ENCODE peak calls at places on chromosome 3, in nine cellular contexts. One of them, this sample, is unnamed.

GRCh38 chr3:12984023-12984823 is 89.0 kb downstream of the IQSEC1 start:
- DNase-seq in GM06990: no peak
- DNase-seq in epithelial cell of esophagus: peak
- DNase-seq in left ventricle myocardium inferior: peak
- DNase-seq in fibroblast of mammary gland: peak
- DNase-seq in astrocyte of the spinal cord: peak
- DNase-seq in neural progenitor cell: peak
- DNase-seq in hepatocyte: peak
- DNase-seq in OCI-LY7: peak
- DNase-seq in this sample: peak

GRCh38 chr3:74510261-74510660 is 104.2 kb downstream of the CNTN3 start:
- DNase-seq in fibroblast of mammary gland: no peak
- DNase-seq in left ventricle myocardium inferior: no peak
- DNase-seq in OCI-LY7: no peak
- DNase-seq in astrocyte of the spinal cord: no peak
- DNase-seq in GM06990: no peak
- DNase-seq in epithelial cell of esophagus: no peak
- DNase-seq in neural progenitor cell: no peak
- DNase-seq in hepatocyte: no peak
- DNase-seq in this sample: no peak

GRCh38 chr3:50369271-50369670 is 9.9 kb upstream of the TMEM115 start:
- DNase-seq in hepatocyte: no peak
- DNase-seq in fibroblast of mammary gland: no peak
- DNase-seq in neural progenitor cell: no peak
- DNase-seq in GM06990: no peak
- DNase-seq in left ventricle myocardium inferior: no peak
- DNase-seq in epithelial cell of esophagus: peak
- DNase-seq in astrocyte of the spinal cord: no peak
- DNase-seq in OCI-LY7: no peak
- DNase-seq in this sample: no peak

GRCh38 chr3:178849220-178849910 is 222.2 kb downstream of the ZMAT3 start:
- DNase-seq in fibroblast of mammary gland: no peak
- DNase-seq in left ventricle myocardium inferior: no peak
- DNase-seq in GM06990: no peak
- DNase-seq in hepatocyte: no peak
- DNase-seq in OCI-LY7: no peak
- DNase-seq in neural progenitor cell: no peak
- DNase-seq in astrocyte of the spinal cord: no peak
- DNase-seq in epithelial cell of esophagus: no peak
- DNase-seq in this sample: peak

GRCh38 chr3:30496496-30496966 is 109.9 kb upstream of the TGFBR2 start:
- DNase-seq in OCI-LY7: no peak
- DNase-seq in astrocyte of the spinal cord: peak
- DNase-seq in left ventricle myocardium inferior: peak
- DNase-seq in fibroblast of mammary gland: peak
- DNase-seq in epithelial cell of esophagus: peak
- DNase-seq in hepatocyte: peak
- DNase-seq in neural progenitor cell: no peak
- DNase-seq in GM06990: no peak
- DNase-seq in this sample: peak

GRCh38 chr3:9362731-9363530 is at the start of gene THUMPD3:
- DNase-seq in OCI-LY7: peak
- DNase-seq in hepatocyte: peak
- DNase-seq in GM06990: peak
- DNase-seq in neural progenitor cell: peak
- DNase-seq in epithelial cell of esophagus: peak
- DNase-seq in astrocyte of the spinal cord: peak
- DNase-seq in left ventricle myocardium inferior: peak
- DNase-seq in fibroblast of mammary gland: peak
- DNase-seq in this sample: peak

GRCh38 chr3:80549173-80549572 is 781.4 kb upstream of the ROBO1 start:
- DNase-seq in astrocyte of the spinal cord: no peak
- DNase-seq in hepatocyte: no peak
- DNase-seq in fibroblast of mammary gland: no peak
- DNase-seq in left ventricle myocardium inferior: no peak
- DNase-seq in neural progenitor cell: no peak
- DNase-seq in OCI-LY7: no peak
- DNase-seq in epithelial cell of esophagus: no peak
- DNase-seq in GM06990: no peak
- DNase-seq in this sample: no peak

GRCh38 chr3:167913218-167913902 is 177.8 kb downstream of the SERPINI1 start:
- DNase-seq in GM06990: no peak
- DNase-seq in astrocyte of the spinal cord: peak
- DNase-seq in fibroblast of mammary gland: peak
- DNase-seq in left ventricle myocardium inferior: no peak
- DNase-seq in OCI-LY7: peak
- DNase-seq in epithelial cell of esophagus: peak
- DNase-seq in neural progenitor cell: peak
- DNase-seq in hepatocyte: peak
- DNase-seq in this sample: peak

GRCh38 chr3:50466177-50466576 is 37.3 kb downstream of the CACNA2D2 start:
- DNase-seq in epithelial cell of esophagus: no peak
- DNase-seq in left ventricle myocardium inferior: no peak
- DNase-seq in GM06990: no peak
- DNase-seq in astrocyte of the spinal cord: no peak
- DNase-seq in neural progenitor cell: no peak
- DNase-seq in OCI-LY7: peak
- DNase-seq in hepatocyte: no peak
- DNase-seq in fibroblast of mammary gland: no peak
- DNase-seq in this sample: no peak

GRCh38 chr3:100745617-100746016 is 36.3 kb downstream of the TFG start:
- DNase-seq in epithelial cell of esophagus: no peak
- DNase-seq in fibroblast of mammary gland: no peak
- DNase-seq in OCI-LY7: no peak
- DNase-seq in GM06990: no peak
- DNase-seq in hepatocyte: no peak
- DNase-seq in astrocyte of the spinal cord: no peak
- DNase-seq in neural progenitor cell: no peak
- DNase-seq in left ventricle myocardium inferior: no peak
- DNase-seq in this sample: no peak

GRCh38 chr3:188134856-188135255 is 19.1 kb upstream of the LPP start:
- DNase-seq in fibroblast of mammary gland: no peak
- DNase-seq in OCI-LY7: no peak
- DNase-seq in neural progenitor cell: no peak
- DNase-seq in astrocyte of the spinal cord: no peak
- DNase-seq in hepatocyte: no peak
- DNase-seq in left ventricle myocardium inferior: no peak
- DNase-seq in GM06990: no peak
- DNase-seq in epithelial cell of esophagus: no peak
- DNase-seq in this sample: no peak

GRCh38 chr3:70431906-70432305 is 119.5 kb upstream of the MDFIC2 start:
- DNase-seq in left ventricle myocardium inferior: no peak
- DNase-seq in astrocyte of the spinal cord: peak
- DNase-seq in OCI-LY7: no peak
- DNase-seq in neural progenitor cell: no peak
- DNase-seq in fibroblast of mammary gland: no peak
- DNase-seq in hepatocyte: no peak
- DNase-seq in GM06990: no peak
- DNase-seq in epithelial cell of esophagus: no peak
- DNase-seq in this sample: peak

GRCh38 chr3:16103472-16103871 is 71.0 kb upstream of the GALNT15 start:
- DNase-seq in hepatocyte: no peak
- DNase-seq in GM06990: no peak
- DNase-seq in fibroblast of mammary gland: peak
- DNase-seq in astrocyte of the spinal cord: peak
- DNase-seq in epithelial cell of esophagus: no peak
- DNase-seq in left ventricle myocardium inferior: no peak
- DNase-seq in neural progenitor cell: no peak
- DNase-seq in OCI-LY7: no peak
- DNase-seq in this sample: peak

GRCh38 chr3:1082024-1082633 is 10.7 kb upstream of the CNTN6 start:
- DNase-seq in left ventricle myocardium inferior: no peak
- DNase-seq in fibroblast of mammary gland: peak
- DNase-seq in neural progenitor cell: peak
- DNase-seq in OCI-LY7: peak
- DNase-seq in astrocyte of the spinal cord: peak
- DNase-seq in hepatocyte: peak
- DNase-seq in GM06990: no peak
- DNase-seq in epithelial cell of esophagus: peak
- DNase-seq in this sample: peak

GRCh38 chr3:177212756-177213155 is 15.5 kb upstream of the TBL1XR1 start:
- DNase-seq in epithelial cell of esophagus: no peak
- DNase-seq in OCI-LY7: no peak
- DNase-seq in astrocyte of the spinal cord: no peak
- DNase-seq in left ventricle myocardium inferior: no peak
- DNase-seq in GM06990: no peak
- DNase-seq in neural progenitor cell: no peak
- DNase-seq in fibroblast of mammary gland: no peak
- DNase-seq in hepatocyte: no peak
- DNase-seq in this sample: no peak

GRCh38 chr3:24359645-24360462 is 134.8 kb downstream of the THRB start:
- DNase-seq in GM06990: no peak
- DNase-seq in neural progenitor cell: peak
- DNase-seq in astrocyte of the spinal cord: no peak
- DNase-seq in OCI-LY7: no peak
- DNase-seq in epithelial cell of esophagus: no peak
- DNase-seq in fibroblast of mammary gland: no peak
- DNase-seq in left ventricle myocardium inferior: no peak
- DNase-seq in hepatocyte: no peak
- DNase-seq in this sample: no peak
- TF ChIP-seq CTCF in GM06990: no peak
- TF ChIP-seq CTCF in neural progenitor cell: peak
- TF ChIP-seq CTCF in astrocyte of the spinal cord: no peak
- TF ChIP-seq CTCF in OCI-LY7: no peak
- TF ChIP-seq CTCF in epithelial cell of esophagus: peak
- TF ChIP-seq CTCF in fibroblast of mammary gland: peak
- TF ChIP-seq CTCF in left ventricle myocardium inferior: peak
- TF ChIP-seq CTCF in hepatocyte: no peak
- TF ChIP-seq CTCF in this sample: no peak

DNA sequence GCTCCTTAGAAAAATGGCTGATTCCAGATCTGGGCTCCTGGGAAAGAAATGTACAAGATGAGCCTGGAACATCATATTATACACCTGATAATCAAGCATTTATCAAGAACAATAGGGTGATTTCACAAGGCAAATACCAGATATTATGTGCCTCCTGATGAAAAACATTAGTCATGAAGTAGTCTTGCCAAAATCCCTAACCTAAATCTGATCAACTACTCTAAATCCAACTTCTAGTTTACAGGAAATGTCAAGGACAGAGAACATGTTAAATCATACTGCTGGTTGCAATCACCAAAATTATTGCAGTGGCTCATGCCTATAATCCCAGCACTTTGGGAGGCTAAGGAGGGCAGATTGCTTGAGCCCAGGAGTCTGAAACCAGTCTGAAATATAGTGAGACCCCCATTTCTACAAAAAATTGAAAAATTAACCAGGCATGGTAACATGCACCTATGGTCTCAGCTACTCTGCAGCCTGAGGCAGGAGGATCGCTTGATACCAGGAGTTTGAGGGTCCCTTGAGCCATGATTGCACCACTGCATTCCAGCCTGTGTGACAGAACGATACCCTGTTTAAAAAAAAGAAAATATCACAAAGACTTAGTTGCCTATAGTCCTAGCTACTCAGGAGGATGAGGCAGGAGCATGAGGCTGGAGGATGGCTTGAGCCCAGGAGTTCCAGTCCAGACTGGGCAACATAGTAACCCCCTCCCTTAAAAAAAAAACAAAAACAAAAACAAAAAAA is 34.9 kb upstream of the ATP13A3 start:
- DNase-seq in GM06990: no peak
- DNase-seq in epithelial cell of esophagus: peak
- DNase-seq in astrocyte of the spinal cord: peak
- DNase-seq in hepatocyte: no peak
- DNase-seq in OCI-LY7: no peak
- DNase-seq in left ventricle myocardium inferior: no peak
- DNase-seq in neural progenitor cell: no peak
- DNase-seq in fibroblast of mammary gland: peak
- DNase-seq in this sample: peak
- H3K4me3 ChIP-seq in GM06990: no peak
- H3K4me3 ChIP-seq in epithelial cell of esophagus: no peak
- H3K4me3 ChIP-seq in astrocyte of the spinal cord: no peak
- H3K4me3 ChIP-seq in hepatocyte: no peak
- H3K4me3 ChIP-seq in OCI-LY7: no peak
- H3K4me3 ChIP-seq in left ventricle myocardium inferior: no peak
- H3K4me3 ChIP-seq in neural progenitor cell: no peak
- H3K4me3 ChIP-seq in fibroblast of mammary gland: no peak
- H3K4me3 ChIP-seq in this sample: no peak

GRCh38 chr3:10693457-10693856 is 122.6 kb upstream of the SLC6A11 start:
- DNase-seq in epithelial cell of esophagus: peak
- DNase-seq in hepatocyte: no peak
- DNase-seq in GM06990: no peak
- DNase-seq in OCI-LY7: peak
- DNase-seq in fibroblast of mammary gland: no peak
- DNase-seq in left ventricle myocardium inferior: no peak
- DNase-seq in astrocyte of the spinal cord: no peak
- DNase-seq in neural progenitor cell: no peak
- DNase-seq in this sample: peak
- TF ChIP-seq CTCF in epithelial cell of esophagus: no peak
- TF ChIP-seq CTCF in hepatocyte: peak
- TF ChIP-seq CTCF in GM06990: peak
- TF ChIP-seq CTCF in OCI-LY7: peak
- TF ChIP-seq CTCF in fibroblast of mammary gland: no peak
- TF ChIP-seq CTCF in left ventricle myocardium inferior: peak
- TF ChIP-seq CTCF in astrocyte of the spinal cord: peak
- TF ChIP-seq CTCF in neural progenitor cell: peak
- TF ChIP-seq CTCF in this sample: peak

GRCh38 chr3:32483772-32484171 is 18.9 kb downstream of the CMTM6 start:
- DNase-seq in epithelial cell of esophagus: no peak
- DNase-seq in fibroblast of mammary gland: no peak
- DNase-seq in OCI-LY7: no peak
- DNase-seq in GM06990: no peak
- DNase-seq in hepatocyte: no peak
- DNase-seq in left ventricle myocardium inferior: no peak
- DNase-seq in neural progenitor cell: no peak
- DNase-seq in astrocyte of the spinal cord: no peak
- DNase-seq in this sample: no peak

GRCh38 chr3:32487781-32488526 is 14.7 kb downstream of the CMTM6 start:
- DNase-seq in left ventricle myocardium inferior: no peak
- DNase-seq in fibroblast of mammary gland: no peak
- DNase-seq in epithelial cell of esophagus: no peak
- DNase-seq in neural progenitor cell: no peak
- DNase-seq in GM06990: no peak
- DNase-seq in hepatocyte: no peak
- DNase-seq in astrocyte of the spinal cord: no peak
- DNase-seq in OCI-LY7: no peak
- DNase-seq in this sample: peak

GRCh38 chr3:32482693-32483092 is 20.0 kb downstream of the CMTM6 start:
- DNase-seq in OCI-LY7: no peak
- DNase-seq in left ventricle myocardium inferior: no peak
- DNase-seq in hepatocyte: no peak
- DNase-seq in astrocyte of the spinal cord: no peak
- DNase-seq in neural progenitor cell: no peak
- DNase-seq in GM06990: no peak
- DNase-seq in fibroblast of mammary gland: no peak
- DNase-seq in epithelial cell of esophagus: no peak
- DNase-seq in this sample: no peak

GRCh38 chr3:32481791-32482631 is 20.6 kb downstream of the CMTM6 start:
- DNase-seq in GM06990: no peak
- DNase-seq in left ventricle myocardium inferior: no peak
- DNase-seq in epithelial cell of esophagus: no peak
- DNase-seq in astrocyte of the spinal cord: no peak
- DNase-seq in hepatocyte: no peak
- DNase-seq in OCI-LY7: no peak
- DNase-seq in fibroblast of mammary gland: no peak
- DNase-seq in neural progenitor cell: no peak
- DNase-seq in this sample: no peak

DNA sequence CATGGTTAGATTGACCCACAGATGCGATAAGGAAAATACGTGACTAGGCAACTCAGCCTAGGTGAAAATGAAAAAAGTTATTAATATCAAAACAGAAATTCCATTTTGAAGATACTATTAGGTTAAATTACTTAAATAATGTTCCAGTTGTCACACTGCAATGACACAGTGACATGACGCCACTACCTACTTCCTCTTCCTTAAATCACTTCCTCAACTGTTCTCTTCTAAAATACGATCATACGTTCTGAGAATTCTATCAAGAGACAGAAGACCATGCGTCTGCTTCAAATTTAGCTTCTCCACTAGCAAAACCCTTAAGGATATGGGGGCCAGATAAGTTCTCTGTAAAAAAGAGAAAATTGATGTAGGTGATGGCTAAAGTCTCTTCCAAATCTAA is 18.2 kb downstream of the CMTM6 start:
- DNase-seq in OCI-LY7: peak
- DNase-seq in left ventricle myocardium inferior: no peak
- DNase-seq in fibroblast of mammary gland: no peak
- DNase-seq in hepatocyte: no peak
- DNase-seq in epithelial cell of esophagus: no peak
- DNase-seq in GM06990: no peak
- DNase-seq in neural progenitor cell: no peak
- DNase-seq in astrocyte of the spinal cord: no peak
- DNase-seq in this sample: no peak
- H3K4me3 ChIP-seq in OCI-LY7: no peak
- H3K4me3 ChIP-seq in left ventricle myocardium inferior: no peak
- H3K4me3 ChIP-seq in fibroblast of mammary gland: no peak
- H3K4me3 ChIP-seq in hepatocyte: no peak
- H3K4me3 ChIP-seq in epithelial cell of esophagus: no peak
- H3K4me3 ChIP-seq in GM06990: no peak
- H3K4me3 ChIP-seq in neural progenitor cell: no peak
- H3K4me3 ChIP-seq in astrocyte of the spinal cord: no peak
- H3K4me3 ChIP-seq in this sample: no peak